ENCODE peak calls at places on chromosomes 1 and 21, in seven cellular contexts. One of them, this sample, is unnamed.

GRCh38 chr1:38818706-38819439 is 40.7 kb downstream of the RRAGC start:
- DNase-seq in HAP-1: peak
- DNase-seq in NCI-H2081: no peak
- DNase-seq in heart left ventricle: no peak
- DNase-seq in effector memory CD4-positive, alpha-beta T cell: no peak
- DNase-seq in T follicular helper cell: no peak
- DNase-seq in Caki2: no peak
- DNase-seq in this sample: no peak

GRCh38 chr1:181099152-181100014 is 10.9 kb downstream of the IER5 start:
- DNase-seq in NCI-H2081: no peak
- DNase-seq in HAP-1: peak
- DNase-seq in T follicular helper cell: no peak
- DNase-seq in Caki2: no peak
- DNase-seq in effector memory CD4-positive, alpha-beta T cell: no peak
- DNase-seq in heart left ventricle: no peak
- DNase-seq in this sample: no peak

GRCh38 chr1:12573015-12573825 is 44.8 kb downstream of the DHRS3 start:
- DNase-seq in HAP-1: no peak
- DNase-seq in Caki2: no peak
- DNase-seq in NCI-H2081: no peak
- DNase-seq in effector memory CD4-positive, alpha-beta T cell: no peak
- DNase-seq in heart left ventricle: peak
- DNase-seq in T follicular helper cell: no peak
- DNase-seq in this sample: no peak

GRCh38 chr1:27007909-27008582 is 4.6 kb downstream of the TENT5B start:
- DNase-seq in Caki2: no peak
- DNase-seq in NCI-H2081: no peak
- DNase-seq in effector memory CD4-positive, alpha-beta T cell: no peak
- DNase-seq in heart left ventricle: no peak
- DNase-seq in HAP-1: no peak
- DNase-seq in T follicular helper cell: no peak
- DNase-seq in this sample: no peak

GRCh38 chr1:235566092-235566491 is 61.8 kb upstream of the B3GALNT2 start:
- DNase-seq in heart left ventricle: no peak
- DNase-seq in Caki2: no peak
- DNase-seq in HAP-1: no peak
- DNase-seq in effector memory CD4-positive, alpha-beta T cell: no peak
- DNase-seq in NCI-H2081: no peak
- DNase-seq in T follicular helper cell: no peak
- DNase-seq in this sample: no peak

GRCh38 chr1:10528066-10529014 is 53.6 kb downstream of the PEX14 start:
- DNase-seq in NCI-H2081: no peak
- DNase-seq in heart left ventricle: peak
- DNase-seq in HAP-1: no peak
- DNase-seq in Caki2: peak
- DNase-seq in T follicular helper cell: no peak
- DNase-seq in effector memory CD4-positive, alpha-beta T cell: no peak
- DNase-seq in this sample: peak

GRCh38 chr1:36752891-36753361 is 270.2 kb upstream of the CSF3R start:
- DNase-seq in Caki2: no peak
- DNase-seq in HAP-1: no peak
- DNase-seq in heart left ventricle: no peak
- DNase-seq in NCI-H2081: no peak
- DNase-seq in effector memory CD4-positive, alpha-beta T cell: no peak
- DNase-seq in T follicular helper cell: no peak
- DNase-seq in this sample: no peak

GRCh38 chr1:17984510-17985085 is 123.0 kb upstream of the IGSF21 start:
- DNase-seq in T follicular helper cell: no peak
- DNase-seq in NCI-H2081: peak
- DNase-seq in effector memory CD4-positive, alpha-beta T cell: no peak
- DNase-seq in Caki2: peak
- DNase-seq in heart left ventricle: no peak
- DNase-seq in HAP-1: peak
- DNase-seq in this sample: peak

GRCh38 chr1:6889875-6890480 is 104.7 kb downstream of the CAMTA1 start:
- DNase-seq in T follicular helper cell: no peak
- DNase-seq in NCI-H2081: peak
- DNase-seq in effector memory CD4-positive, alpha-beta T cell: no peak
- DNase-seq in HAP-1: peak
- DNase-seq in Caki2: peak
- DNase-seq in heart left ventricle: peak
- DNase-seq in this sample: peak

GRCh38 chr1:33905241-33905640 is 41.4 kb downstream of the HMGB4 start:
- DNase-seq in NCI-H2081: no peak
- DNase-seq in HAP-1: no peak
- DNase-seq in Caki2: no peak
- DNase-seq in T follicular helper cell: no peak
- DNase-seq in effector memory CD4-positive, alpha-beta T cell: no peak
- DNase-seq in heart left ventricle: no peak
- DNase-seq in this sample: no peak

GRCh38 chr1:10755977-10756521 is 40.4 kb downstream of the CASZ1 start:
- DNase-seq in heart left ventricle: peak
- DNase-seq in effector memory CD4-positive, alpha-beta T cell: peak
- DNase-seq in T follicular helper cell: peak
- DNase-seq in NCI-H2081: peak
- DNase-seq in HAP-1: peak
- DNase-seq in Caki2: peak
- DNase-seq in this sample: no peak

GRCh38 chr21:22554690-22555316 is 1556.6 kb downstream of the NCAM2 start:
- DNase-seq in NCI-H2081: no peak
- DNase-seq in Caki2: no peak
- DNase-seq in effector memory CD4-positive, alpha-beta T cell: no peak
- DNase-seq in heart left ventricle: no peak
- DNase-seq in T follicular helper cell: no peak
- DNase-seq in HAP-1: no peak
- DNase-seq in this sample: no peak

GRCh38 chr1:228009828-228010775 is 3.3 kb downstream of the WNT3A start:
- DNase-seq in NCI-H2081: no peak
- DNase-seq in effector memory CD4-positive, alpha-beta T cell: no peak
- DNase-seq in heart left ventricle: no peak
- DNase-seq in T follicular helper cell: no peak
- DNase-seq in HAP-1: no peak
- DNase-seq in Caki2: peak
- DNase-seq in this sample: no peak

GRCh38 chr1:117128323-117129079 is 7.0 kb upstream of the TRIM45 start:
- DNase-seq in heart left ventricle: no peak
- DNase-seq in effector memory CD4-positive, alpha-beta T cell: no peak
- DNase-seq in HAP-1: no peak
- DNase-seq in Caki2: peak
- DNase-seq in NCI-H2081: no peak
- DNase-seq in T follicular helper cell: no peak
- DNase-seq in this sample: peak

This sample was measured in A549.